ENCODE peak calls at places on chromosomes 11 and 22, in five cellular contexts. H is body of pancreas, S is gastrocnemius medialis, V is A549, Z is Peyer's patch. J is an unnamed sample.

GRCh38 chr11:38411149-38411548 is 1813.1 kb upstream of the RAG2 start:
- DNase-seq in S (no peak), H (no peak), Z (no peak), V (no peak), J (no peak)

GRCh38 chr22:23282089-23282501 is 101.8 kb downstream of the BCR start:
- DNase-seq in S (no peak), V (peak), H (peak), Z (peak), J (no peak)

GRCh38 chr11:48064306-48064705 is 83.9 kb downstream of the PTPRJ start:
- DNase-seq in S (no peak), H (no peak), Z (no peak), V (no peak), J (no peak)

GRCh38 chr11:104163100-104164027 is 583 bp downstream of the PDGFD start:
- DNase-seq in S (no peak), H (peak), V (peak), Z (no peak), J (no peak)

GRCh38 chr22:50076646-50077624 is 8.3 kb downstream of the MLC1 start:
- DNase-seq in H (no peak), S (no peak), Z (no peak), V (no peak), J (no peak)

GRCh38 chr11:4826425-4826824 is 5.3 kb downstream of the OR51F2 start:
- DNase-seq in S (no peak), Z (no peak), V (no peak), H (no peak), J (no peak)

GRCh38 chr22:37172266-37173245 is 15.5 kb downstream of the C1QTNF6 start:
- DNase-seq in Z (no peak), S (no peak), H (no peak), V (no peak), J (no peak)

GRCh38 chr11:63616953-63617352 is 2.7 kb upstream of the PLAAT3 start:
- DNase-seq in S (no peak), V (no peak), H (no peak), Z (no peak), J (no peak)

GRCh38 chr22:50599816-50600454 is 658 bp upstream of the MAPK8IP2 start:
- DNase-seq in S (no peak), Z (peak), H (peak), V (no peak), J (no peak)

GRCh38 chr11:113877673-113878060 is 2.3 kb upstream of the USP28 start:
- DNase-seq in Z (no peak), S (no peak), H (no peak), V (no peak), J (no peak)

GRCh38 chr22:21450858-21451331 is 16.3 kb upstream of the TMEM191C start:
- DNase-seq in Z (no peak), V (no peak), H (no peak), S (no peak), J (no peak)

GRCh38 chr11:119712459-119713360 is 16.3 kb downstream of the NECTIN1 start:
- DNase-seq in Z (no peak), S (no peak), V (no peak), H (no peak), J (no peak)

GRCh38 chr11:92227233-92227593 is 2.6 kb downstream of the FAT3 start:
- DNase-seq in V (no peak), Z (no peak), H (no peak), S (no peak), J (no peak)

GRCh38 chr22:37008365-37008764 is 10.9 kb downstream of the TST start:
- DNase-seq in H (no peak), Z (no peak), S (no peak), V (no peak), J (no peak)

GRCh38 chr11:127288926-127289325 is 288.4 kb upstream of the KIRREL3 start:
- DNase-seq in H (no peak), S (no peak), Z (no peak), V (no peak), J (no peak)

GRCh38 chr11:46332568-46333128 is 14.6 kb upstream of the DGKZ start:
- DNase-seq in Z (no peak), S (no peak), V (no peak), H (no peak), J (no peak)

GRCh38 chr22:21948390-21948789 is 4.3 kb downstream of the PPM1F start:
- DNase-seq in V (no peak), Z (no peak), S (no peak), H (no peak), J (no peak)

GRCh38 chr11:104694259-104695070 is 203.8 kb downstream of the CASP12 start:
- DNase-seq in Z (no peak), V (no peak), S (no peak), H (peak), J (no peak)

GRCh38 chr11:2686360-2687222 is 13.2 kb downstream of the KCNQ1OT1 start:
- DNase-seq in Z (peak), H (no peak), S (no peak), V (no peak), J (no peak)

GRCh38 chr11:114250180-114250579 is 46.0 kb upstream of the NNMT start:
- DNase-seq in Z (no peak), S (no peak), V (no peak), H (no peak), J (no peak)

GRCh38 chr11:44550123-44550522 is 15.3 kb upstream of the CD82 start:
- DNase-seq in H (no peak), V (no peak), Z (no peak), S (no peak), J (no peak)

GRCh38 chr11:117259417-117259816 is 26.9 kb downstream of the RNF214 start:
- DNase-seq in V (no peak), Z (no peak), S (no peak), H (no peak), J (no peak)

GRCh38 chr11:2887526-2888195 is 2.1 kb upstream of the CDKN1C start:
- DNase-seq in H (no peak), S (no peak), V (no peak), Z (no peak), J (no peak)

GRCh38 chr11:1931791-1932480 is 12.4 kb downstream of the TNNT3 start:
- DNase-seq in Z (no peak), H (no peak), V (no peak), S (no peak), J (no peak)

GRCh38 chr11:8283510-8284272 is 20.0 kb upstream of the LMO1 start:
- DNase-seq in S (no peak), V (no peak), Z (peak), H (peak), J (peak)

GRCh38 chr11:61828629-61829407 is 718 bp downstream of the FADS2 start:
- DNase-seq in V (peak), S (no peak), Z (peak), H (peak), J (no peak)

DNA sequence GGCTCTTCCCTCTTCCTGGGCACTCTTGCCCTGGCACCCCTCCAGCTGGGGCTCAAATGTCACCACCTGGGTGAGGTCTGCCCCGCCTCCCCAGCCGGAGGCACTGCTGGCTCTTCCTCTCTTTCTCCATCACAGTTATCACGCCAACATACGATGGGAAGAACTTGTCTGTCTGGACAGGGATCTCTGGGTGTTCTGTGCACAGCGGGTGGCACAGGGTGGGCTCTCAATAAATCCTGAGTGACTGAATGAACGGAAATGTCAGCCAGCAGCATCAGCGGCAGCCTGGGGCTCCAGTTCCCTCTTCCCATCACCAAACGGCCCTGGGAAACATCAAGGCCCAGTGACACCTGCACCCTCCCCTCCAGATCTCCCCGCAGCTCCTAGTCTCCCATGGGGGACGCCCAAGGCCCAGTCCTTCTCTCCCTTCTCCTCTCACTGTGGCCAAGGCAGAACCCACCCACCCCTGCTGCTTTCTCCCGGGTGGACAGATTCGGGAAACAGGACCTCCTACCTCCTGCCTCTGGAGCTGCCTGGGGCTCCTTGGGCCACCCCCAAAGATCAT is 440 bp upstream of the SLC25A45 start:
- DNase-seq in V (peak), H (peak), Z (peak), S (no peak), J (no peak)
- TF ChIP-seq POLR2A in V (no peak), H (no peak), Z (no peak), S (peak), J (no peak)

GRCh38 chr11:73312806-73313403 is 4.8 kb downstream of the ARHGEF17 start:
- DNase-seq in V (no peak), H (no peak), Z (no peak), S (no peak), J (no peak)
- TF ChIP-seq POLR2A in V (no peak), H (no peak), Z (no peak), S (no peak), J (no peak)

GRCh38 chr11:10308208-10308954 is 3.5 kb downstream of the ADM start:
- DNase-seq in V (no peak), S (no peak), Z (no peak), H (no peak), J (peak)
- TF ChIP-seq POLR2A in V (no peak), S (peak), Z (no peak), H (peak), J (no peak)

GRCh38 chr11:611001-611996 is 4.5 kb downstream of the IRF7 start:
- DNase-seq in H (no peak), Z (peak), V (no peak), S (no peak), J (no peak)
- TF ChIP-seq POLR2A in H (no peak), Z (no peak), V (no peak), S (no peak), J (no peak)

GRCh38 chr11:70490208-70490607 is 91.9 kb downstream of the CTTN start:
- DNase-seq in V (no peak), Z (peak), H (no peak), S (no peak), J (no peak)
- TF ChIP-seq POLR2A in V (no peak), Z (no peak), H (no peak), S (no peak), J (no peak)

GRCh38 chr11:7196396-7197146 is 55.1 kb upstream of the SYT9 start:
- DNase-seq in H (no peak), S (no peak), Z (no peak), V (no peak), J (no peak)
- TF ChIP-seq POLR2A in H (no peak), S (no peak), Z (no peak), V (no peak), J (no peak)

GRCh38 chr22:38868286-38868721 is 3.7 kb downstream of the CBX6 start:
- DNase-seq in V (no peak), S (no peak), H (no peak), Z (no peak), J (peak)
- TF ChIP-seq POLR2A in V (no peak), S (no peak), H (no peak), Z (no peak), J (no peak)

GRCh38 chr22:30396871-30397655 is at the start of gene SEC14L2:
- DNase-seq in Z (peak), H (peak), S (peak), V (peak), J (no peak)
- TF ChIP-seq POLR2A in Z (peak), H (peak), S (peak), V (peak), J (peak)

J was measured in vagina.